ENCODE peak calls at places on chromosomes 3 and 15, in nine cellular contexts. W, X, V, H, M, U, L, O and A are unnamed samples.

GRCh38 chr15:94576889-94577533 is 345.6 kb downstream of the MCTP2 start:
- DNase-seq in W (peak; percentile 36), X (no peak), V (peak; percentile 84), H (no peak), M (no peak), U (peak; percentile 11), L (peak; percentile 20), O (peak; percentile 31), A (no peak)

GRCh38 chr3:169822983-169823382 is 10.3 kb upstream of the LRRC34 start:
- DNase-seq in W (no peak), X (no peak), V (no peak), H (no peak), M (no peak), U (no peak), L (no peak), O (no peak), A (no peak)

GRCh38 chr3:156433138-156433537 is 121.8 kb downstream of the SSR3 start:
- DNase-seq in W (no peak), X (no peak), V (no peak), H (peak; percentile 14), M (no peak), U (no peak), L (peak; percentile 68), O (no peak), A (no peak)

GRCh38 chr3:61562042-61562809 is 855 bp downstream of the PTPRG start:
- DNase-seq in W (peak; percentile 28), X (no peak), V (no peak), H (no peak), M (peak; percentile 27), U (peak; percentile 14), L (peak; percentile 32), O (no peak), A (no peak)

GRCh38 chr3:129326591-129326990 is 47.9 kb downstream of the HMCES start:
- DNase-seq in W (no peak), X (no peak), V (no peak), H (no peak), M (no peak), U (no peak), L (no peak), O (no peak), A (no peak)

GRCh38 chr15:92696096-92696495 is 40.5 kb upstream of the FAM174B start:
- DNase-seq in W (no peak), X (no peak), V (no peak), H (no peak), M (no peak), U (no peak), L (no peak), O (no peak), A (no peak)

GRCh38 chr3:34248352-34248751 is 449.9 kb downstream of the PDCD6IP start:
- DNase-seq in W (no peak), X (no peak), V (no peak), H (no peak), M (no peak), U (no peak), L (no peak), O (no peak), A (no peak)

GRCh38 chr3:150419959-150420358 is 11.9 kb downstream of the TSC22D2 start:
- DNase-seq in W (no peak), X (no peak), V (no peak), H (no peak), M (no peak), U (no peak), L (no peak), O (no peak), A (no peak)

GRCh38 chr15:42919308-42919707 is 1.3 kb downstream of the TTBK2 start:
- DNase-seq in W (no peak), X (no peak), V (no peak), H (no peak), M (no peak), U (no peak), L (peak; percentile 16), O (no peak), A (no peak)

GRCh38 chr3:170751083-170751893 is 118.7 kb downstream of the RPL22L1 start:
- DNase-seq in W (peak; percentile 47), X (no peak), V (no peak), H (peak; percentile 86), M (peak; percentile 36), U (no peak), L (peak; percentile 96), O (peak; percentile 60), A (peak; percentile 68)

GRCh38 chr3:159762981-159763465 is 225.6 kb upstream of the IL12A start:
- DNase-seq in W (peak; percentile 24), X (peak; percentile 43), V (peak; percentile 69), H (peak; percentile 85), M (peak; percentile 71), U (peak; percentile 30), L (peak; percentile 85), O (peak; percentile 32), A (peak; percentile 78)

GRCh38 chr3:52095990-52096775 is 39.8 kb upstream of the DUSP7 start:
- DNase-seq in W (no peak), X (no peak), V (no peak), H (no peak), M (no peak), U (no peak), L (no peak), O (no peak), A (no peak)

GRCh38 chr3:40249168-40249567 is 60.3 kb upstream of the EIF1B start:
- DNase-seq in W (no peak), X (no peak), V (no peak), H (no peak), M (no peak), U (no peak), L (no peak), O (no peak), A (no peak)

DNA sequence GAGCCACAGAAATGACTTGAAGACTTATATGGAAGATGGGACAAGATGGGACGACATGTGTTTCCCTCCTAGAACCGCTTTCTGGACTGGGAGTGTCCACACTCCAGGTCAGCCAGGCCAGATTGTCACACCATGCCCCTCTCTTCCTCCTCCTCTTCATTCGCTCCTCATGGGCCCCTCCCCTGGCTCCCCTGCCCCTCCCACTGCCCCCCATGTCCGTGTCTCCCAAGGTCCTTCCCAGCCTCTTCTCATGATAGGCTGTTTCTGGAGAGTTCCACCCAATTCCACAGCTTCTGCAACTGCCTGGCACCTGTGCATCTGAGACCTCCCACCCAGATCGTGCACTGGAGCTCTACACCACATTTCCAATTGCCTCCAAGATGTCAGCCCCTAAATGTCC is 6.6 kb downstream of the MYO5C start:
- DNase-seq in W (no peak), X (no peak), V (no peak), H (no peak), M (no peak), U (no peak), L (no peak), O (no peak), A (no peak)
- H3K4me3 ChIP-seq in W (no peak overlapping the region), X (no peak overlapping the region), V (no peak overlapping the region), H (no peak overlapping the region), M (no peak overlapping the region), U (no peak overlapping the region), L (no peak overlapping the region), O (no peak overlapping the region), A (no peak overlapping the region)

GRCh38 chr3:164608554-164609276 is 469.6 kb downstream of the SI start:
- DNase-seq in W (no peak), X (no peak), V (no peak), H (no peak), M (no peak), U (no peak), L (no peak), O (no peak), A (no peak)
- H3K4me3 ChIP-seq in W (no peak overlapping the region), X (no peak overlapping the region), V (no peak overlapping the region), H (no peak overlapping the region), M (no peak overlapping the region), U (no peak overlapping the region), L (no peak overlapping the region), O (no peak overlapping the region), A (no peak overlapping the region)

GRCh38 chr3:14125193-14126016 is 553 bp downstream of the TMEM43 start:
- DNase-seq in W (peak; percentile 58), X (peak; percentile 58), V (peak; percentile 78), H (peak; percentile 83), M (peak; percentile 65), U (peak; percentile 54), L (peak; percentile 95), O (peak; percentile 50), A (peak; percentile 86)
- H3K4me3 ChIP-seq in W (peak overlapping the region; percentile 69), X (peak overlapping the region; percentile 94), V (peak overlapping the region; percentile 97), H (peak overlapping the region; percentile 99), M (peak overlapping the region; percentile 95), U (peak overlapping the region; percentile 63), L (peak overlapping the region; percentile 97), O (peak overlapping the region; percentile 66), A (peak overlapping the region; percentile 83)

GRCh38 chr3:190863119-190863465 is 598 bp upstream of the GMNC start:
- DNase-seq in W (no peak), X (no peak), V (no peak), H (no peak), M (no peak), U (no peak), L (no peak), O (no peak), A (no peak)
- H3K4me3 ChIP-seq in W (peak overlapping the region; percentile 60), X (peak overlapping the region; percentile 53), V (peak overlapping the region; percentile 84), H (peak overlapping the region; percentile 66), M (peak overlapping the region; percentile 61), U (peak overlapping the region; percentile 55), L (peak overlapping the region; percentile 56), O (peak overlapping the region; percentile 69), A (peak overlapping the region; percentile 54)

GRCh38 chr15:75786564-75786925 is 56.7 kb upstream of the UBE2Q2 start:
- DNase-seq in W (no peak), X (no peak), V (no peak), H (no peak), M (no peak), U (no peak), L (no peak), O (no peak), A (no peak)
- H3K4me3 ChIP-seq in W (no peak overlapping the region), X (no peak overlapping the region), V (peak overlapping the region; percentile 39), H (no peak overlapping the region), M (no peak overlapping the region), U (peak overlapping the region; percentile 53), L (peak overlapping the region; percentile 2), O (no peak overlapping the region), A (no peak overlapping the region)

GRCh38 chr3:187946981-187947380 is 201.7 kb upstream of the BCL6 start:
- DNase-seq in W (no peak), X (no peak), V (no peak), H (no peak), M (peak; percentile 42), U (no peak), L (no peak), O (no peak), A (no peak)
- H3K4me3 ChIP-seq in W (no peak overlapping the region), X (no peak overlapping the region), V (no peak overlapping the region), H (no peak overlapping the region), M (no peak overlapping the region), U (no peak overlapping the region), L (no peak overlapping the region), O (no peak overlapping the region), A (no peak overlapping the region)

DNA sequence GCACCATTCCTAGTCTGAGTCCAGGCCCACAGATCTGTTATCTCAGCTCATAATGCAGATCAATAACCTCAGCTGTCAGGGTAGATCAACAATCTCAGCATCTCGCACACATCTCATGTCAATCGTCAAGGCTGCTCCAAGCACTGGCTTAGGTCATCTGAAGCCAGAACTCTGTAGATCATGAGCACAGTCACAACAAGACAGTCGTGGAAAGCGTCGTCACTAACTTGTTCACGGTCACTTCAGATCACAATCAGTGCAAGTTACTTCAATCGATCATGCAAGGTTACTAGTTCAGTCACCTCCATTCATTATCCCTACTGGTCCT is 71.8 kb downstream of the RBPMS2 start:
- DNase-seq in W (no peak), X (no peak), V (no peak), H (no peak), M (no peak), U (no peak), L (no peak), O (no peak), A (no peak)
- H3K4me3 ChIP-seq in W (peak overlapping the region; percentile 90), X (peak overlapping the region; percentile 95), V (peak overlapping the region; percentile 74), H (peak overlapping the region; percentile 84), M (peak overlapping the region; percentile 80), U (peak overlapping the region; percentile 53), L (peak overlapping the region; percentile 83), O (peak overlapping the region; percentile 89), A (peak overlapping the region; percentile 91)